ENCODE peak calls at places on chromosomes 6 and 20, in seven cellular contexts. W, Y, E, F, Z, R and I are unnamed samples.

GRCh38 chr6:3516094-3516493 is 59.2 kb upstream of the SLC22A23 start:
- DNase-seq in R (no peak), Y (no peak), E (no peak), F (no peak), W (no peak), Z (no peak), I (no peak)

GRCh38 chr6:14863896-14864850 is 381.7 kb upstream of the JARID2 start:
- DNase-seq in F (peak), E (no peak), W (no peak), Z (no peak), R (no peak), Y (no peak), I (no peak)

GRCh38 chr6:11221623-11222384 is 10.7 kb downstream of the NEDD9 start:
- DNase-seq in Y (peak), R (no peak), Z (no peak), E (no peak), W (no peak), F (no peak), I (no peak)

GRCh38 chr6:80769101-80769500 is 662.6 kb downstream of the BCKDHB start:
- DNase-seq in F (no peak), E (no peak), R (no peak), Z (no peak), Y (no peak), W (no peak), I (no peak)

GRCh38 chr6:8739454-8739853 is 304.1 kb upstream of the SLC35B3 start:
- DNase-seq in W (no peak), R (no peak), Z (no peak), F (no peak), Y (no peak), E (no peak), I (no peak)

GRCh38 chr6:159899994-159900745 is 9.4 kb downstream of the MAS1 start:
- DNase-seq in R (no peak), W (no peak), F (no peak), E (no peak), Z (no peak), Y (no peak), I (no peak)

GRCh38 chr20:52972965-52973819 is 1.0 kb downstream of the TSHZ2 start:
- DNase-seq in Z (no peak), E (no peak), W (no peak), Y (peak), F (no peak), R (no peak), I (no peak)

GRCh38 chr6:87755697-87756671 is 54.0 kb upstream of the AKIRIN2 start:
- DNase-seq in Y (no peak), R (no peak), E (no peak), W (no peak), Z (no peak), F (peak), I (no peak)

GRCh38 chr20:51703446-51704287 is 64.5 kb downstream of the ATP9A start:
- DNase-seq in Y (peak), R (peak), Z (no peak), E (no peak), F (no peak), W (no peak), I (no peak)

GRCh38 chr20:31652917-31653385 is 15.2 kb downstream of the COX4I2 start:
- DNase-seq in W (no peak), E (no peak), Y (peak), R (no peak), Z (no peak), F (no peak), I (no peak)

GRCh38 chr6:20440291-20440690 is 38.6 kb downstream of the E2F3 start:
- DNase-seq in F (no peak), Z (no peak), E (no peak), W (no peak), R (no peak), Y (no peak), I (no peak)

GRCh38 chr20:10864076-10864672 is 190.4 kb upstream of the JAG1 start:
- DNase-seq in R (no peak), Y (no peak), E (no peak), F (no peak), W (no peak), Z (peak), I (no peak)

GRCh38 chr6:88952065-88952704 is 11.2 kb downstream of the RNGTT start:
- DNase-seq in E (no peak), W (no peak), Y (no peak), F (no peak), Z (no peak), R (peak), I (no peak)

GRCh38 chr6:71419954-71420692 is 131.5 kb downstream of the OGFRL1 start:
- DNase-seq in F (no peak), W (no peak), Z (no peak), Y (peak), R (no peak), E (no peak), I (peak)

GRCh38 chr6:39049575-39050283 is 1.1 kb downstream of the GLP1R start:
- DNase-seq in F (no peak), W (no peak), Y (no peak), Z (no peak), E (no peak), R (no peak), I (no peak)

GRCh38 chr6:32692019-32692418 is 25.6 kb upstream of the HLA-DQB1 start:
- DNase-seq in R (peak), Z (peak), Y (no peak), W (peak), F (peak), E (peak), I (peak)

GRCh38 chr6:40550096-40550731 is 37.0 kb downstream of the LRFN2 start:
- DNase-seq in F (peak), Y (peak), R (peak), E (no peak), Z (peak), W (no peak), I (peak)

GRCh38 chr6:36752187-36752885 is 54.7 kb downstream of the RAB44 start:
- DNase-seq in F (no peak), E (no peak), Z (no peak), Y (no peak), R (no peak), W (no peak), I (peak)

GRCh38 chr6:52115891-52116604 is 28.6 kb upstream of the PKHD1 start:
- DNase-seq in Y (no peak), R (no peak), W (no peak), F (no peak), Z (no peak), E (no peak), I (no peak)

GRCh38 chr6:108200631-108201030 is 34.8 kb downstream of the NR2E1 start:
- DNase-seq in F (no peak), R (peak), Z (peak), W (no peak), E (no peak), Y (no peak), I (no peak)

GRCh38 chr6:8707956-8708772 is 272.8 kb upstream of the SLC35B3 start:
- DNase-seq in E (no peak), W (no peak), Y (no peak), R (peak), F (no peak), Z (peak), I (peak)

GRCh38 chr20:44618318-44618731 is 33.2 kb downstream of the ADA start:
- DNase-seq in R (no peak), Y (no peak), Z (no peak), W (no peak), E (no peak), F (no peak), I (no peak)

GRCh38 chr20:38790210-38791053 is 15.1 kb upstream of the PPP1R16B start:
- DNase-seq in E (no peak), Z (peak), F (peak), R (peak), W (no peak), Y (peak), I (no peak)

GRCh38 chr6:75211920-75212590 is 6.2 kb upstream of the COL12A1 start:
- DNase-seq in W (no peak), F (no peak), E (no peak), Y (no peak), R (no peak), Z (no peak), I (no peak)

GRCh38 chr20:57167971-57168693 is 98.3 kb downstream of the BMP7 start:
- DNase-seq in F (no peak), W (no peak), Z (peak), Y (no peak), R (no peak), E (no peak), I (no peak)

GRCh38 chr20:22572023-22572422 is 12.3 kb downstream of the FOXA2 start:
- DNase-seq in W (no peak), Y (no peak), Z (no peak), E (no peak), R (no peak), F (no peak), I (no peak)

GRCh38 chr20:32356935-32357868 is 929 bp upstream of the ASXL1 start:
- DNase-seq in F (peak), Y (peak), E (no peak), W (peak), Z (peak), R (peak), I (no peak)

GRCh38 chr20:32524871-32525501 is 60.1 kb downstream of the NOL4L start:
- DNase-seq in Z (no peak), R (no peak), W (no peak), E (no peak), Y (peak), F (no peak), I (no peak)

GRCh38 chr6:166278579-166279392 is 29.4 kb downstream of the PRR18 start:
- DNase-seq in F (no peak), E (no peak), R (no peak), Z (no peak), Y (no peak), W (no peak), I (no peak)

GRCh38 chr6:166277021-166277420 is 31.2 kb downstream of the PRR18 start:
- DNase-seq in F (no peak), Z (no peak), W (no peak), Y (no peak), E (no peak), R (no peak), I (no peak)

GRCh38 chr6:166279393-166279679 is 28.9 kb downstream of the PRR18 start:
- DNase-seq in E (no peak), R (no peak), W (no peak), F (no peak), Y (no peak), Z (no peak), I (no peak)

GRCh38 chr6:166275714-166276166 is 32.5 kb downstream of the PRR18 start:
- DNase-seq in F (peak), R (peak), Y (peak), Z (no peak), E (no peak), W (no peak), I (peak)

GRCh38 chr6:166277892-166278578 is 30.2 kb downstream of the PRR18 start:
- DNase-seq in R (no peak), Z (no peak), Y (no peak), E (no peak), W (peak), F (no peak), I (no peak)
- TF ChIP-seq JUND in R (no peak), Z (no peak), Y (no peak), E (no peak), W (no peak), F (no peak), I (no peak)

GRCh38 chr6:158283304-158284005 is 28.8 kb upstream of the TULP4 start:
- DNase-seq in Y (no peak), F (no peak), Z (no peak), R (no peak), E (peak), W (no peak), I (no peak)
- TF ChIP-seq JUND in Y (no peak), F (no peak), Z (no peak), R (no peak), E (no peak), W (no peak), I (no peak)

GRCh38 chr6:132161283-132161682 is 210.1 kb upstream of the CCN2 start:
- DNase-seq in F (no peak), E (no peak), W (no peak), R (peak), Z (peak), Y (no peak), I (no peak)
- TF ChIP-seq JUND in F (no peak), E (no peak), W (no peak), R (no peak), Z (no peak), Y (no peak), I (no peak)

GRCh38 chr20:29409833-29410804 is 1847.3 kb upstream of the DEFB115 start:
- DNase-seq in Z (no peak), W (no peak), R (no peak), E (no peak), Y (peak), F (no peak), I (no peak)
- TF ChIP-seq JUND in Z (no peak), W (no peak), R (no peak), E (no peak), Y (no peak), F (no peak), I (no peak)

DNA sequence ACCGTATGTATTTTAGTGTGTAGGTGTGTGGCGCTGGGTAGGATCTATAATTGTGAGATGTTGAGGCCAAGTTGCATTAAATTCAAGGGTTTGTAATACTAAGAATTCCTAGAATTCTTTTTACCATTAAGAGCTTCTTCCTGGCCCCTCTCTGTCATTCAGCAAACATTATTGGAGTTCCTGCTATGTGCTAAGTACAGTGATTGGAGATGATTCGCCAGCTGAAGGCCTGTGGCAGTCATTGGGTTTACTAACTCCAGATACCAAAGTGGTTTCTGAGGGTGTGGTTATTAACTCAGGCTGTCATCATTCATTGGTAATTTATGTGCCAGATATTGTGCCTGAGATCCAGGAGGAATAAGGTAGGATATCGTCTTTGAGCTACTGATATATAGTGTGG is 167.1 kb downstream of the LAMA2 start:
- DNase-seq in Y (no peak), R (no peak), E (no peak), W (no peak), F (no peak), Z (no peak), I (no peak)
- TF ChIP-seq JUND in Y (no peak), R (no peak), E (no peak), W (no peak), F (no peak), Z (no peak), I (no peak)

GRCh38 chr6:77228279-77228678 is 235.0 kb downstream of the HTR1B start:
- DNase-seq in W (no peak), R (no peak), E (no peak), F (no peak), Y (no peak), Z (no peak), I (no peak)

DNA sequence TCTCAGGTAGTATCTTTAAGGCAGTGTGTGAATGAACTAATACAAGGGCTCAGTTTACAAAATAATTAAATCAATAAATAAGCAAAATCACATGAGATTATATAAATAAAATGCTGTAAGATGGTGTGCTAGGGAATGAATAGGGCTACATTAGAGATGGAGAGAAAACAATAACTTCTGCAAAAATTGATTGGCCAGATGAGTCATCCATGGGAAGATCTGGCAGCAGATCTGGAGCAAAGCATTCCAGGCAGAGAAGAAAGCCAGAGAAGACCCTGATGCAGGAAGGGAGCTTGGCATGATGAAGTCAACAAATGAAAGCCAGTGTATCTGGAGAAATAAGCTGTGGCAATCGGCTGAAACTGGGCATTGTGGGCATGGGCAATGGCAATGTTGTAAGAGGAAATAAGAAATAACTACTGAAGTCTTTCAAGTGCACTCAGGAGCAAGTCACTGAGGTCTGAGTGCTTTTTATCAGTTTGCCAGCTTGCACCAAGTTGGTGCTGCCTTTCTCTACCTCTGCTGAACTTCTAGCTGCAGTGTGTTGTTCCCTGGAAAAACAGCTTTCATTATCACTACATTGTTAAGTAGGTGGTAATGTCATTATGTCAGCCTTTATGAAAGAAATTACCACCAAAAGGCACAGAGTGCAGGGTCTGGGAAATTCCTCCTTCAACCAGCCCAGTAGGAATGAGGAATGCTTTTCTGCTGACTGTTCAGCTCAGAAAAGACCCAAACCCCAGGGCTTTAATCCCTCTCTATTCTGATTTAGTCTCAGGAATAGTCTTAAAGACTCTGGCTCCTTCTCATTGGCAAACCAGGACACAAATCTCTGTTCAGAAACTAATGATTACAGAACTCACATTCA is 231.6 kb downstream of the HTR1B start:
- DNase-seq in Z (no peak), Y (no peak), E (no peak), R (no peak), W (no peak), F (no peak), I (no peak)
- TF ChIP-seq JUND in Z (no peak), Y (peak), E (no peak), R (no peak), W (no peak), F (no peak), I (no peak)

GRCh38 chr6:1381397-1382330 is 7.7 kb upstream of the FOXF2 start:
- DNase-seq in R (no peak), Y (peak), Z (no peak), E (no peak), W (no peak), F (peak), I (peak)
- TF ChIP-seq JUND in R (no peak), Y (no peak), Z (no peak), E (no peak), W (no peak), F (no peak), I (no peak)